ENCODE peak calls at places on chromosomes 4 and X, in four cellular contexts. W, Z, Y and R are unnamed samples.

GRCh38 chr4:137156054-137156453 is 376.2 kb downstream of the PCDH18 start:
- DNase-seq in W (no peak), Z (no peak), Y (no peak), R (no peak)

GRCh38 chr4:145944886-145945285 is 6.3 kb upstream of the ZNF827 start:
- DNase-seq in W (no peak), Z (no peak), Y (no peak), R (no peak)

GRCh38 chr4:180054291-180054690 is 2188.9 kb upstream of the TENM3 start:
- DNase-seq in W (no peak), Z (no peak), Y (no peak), R (no peak)

GRCh38 chr4:186657766-186658165 is 65.9 kb downstream of the FAT1 start:
- DNase-seq in W (no peak), Z (no peak), Y (no peak), R (no peak)

GRCh38 chr4:177487977-177488376 is 45.7 kb upstream of the AGA start:
- DNase-seq in W (no peak), Z (no peak), Y (no peak), R (no peak)

GRCh38 chr4:6114601-6115000 is 85.7 kb downstream of the JAKMIP1 start:
- DNase-seq in W (no peak), Z (no peak), Y (no peak), R (no peak)

GRCh38 chr4:175062183-175062592 is 144.0 kb downstream of the ADAM29 start:
- DNase-seq in W (no peak), Z (no peak), Y (no peak), R (no peak)

GRCh38 chr4:19532120-19532848 is 719.4 kb upstream of the SLIT2 start:
- DNase-seq in W (no peak), Z (no peak), Y (no peak), R (no peak)

GRCh38 chrX:57607295-57608187 is 15.7 kb downstream of the ZXDB start:
- DNase-seq in W (no peak), Z (no peak), Y (no peak), R (no peak)

GRCh38 chr4:79331126-79331876 is 5.4 kb upstream of the NAA11 start:
- DNase-seq in W (no peak), Z (no peak), Y (no peak), R (no peak)

GRCh38 chr4:67556426-67556825 is 2.1 kb upstream of the STAP1 start:
- DNase-seq in W (no peak), Z (no peak), Y (no peak), R (no peak)

GRCh38 chr4:15649914-15650545 is 5.1 kb downstream of the FBXL5 start:
- DNase-seq in W (peak), Z (peak), Y (peak), R (peak)

GRCh38 chr4:45241976-45242375 is 515.6 kb upstream of the GNPDA2 start:
- DNase-seq in W (no peak), Z (no peak), Y (no peak), R (no peak)

GRCh38 chr4:185011408-185011807 is 6.9 kb upstream of the HELT start:
- DNase-seq in W (no peak), Z (peak), Y (peak), R (peak)

GRCh38 chrX:152450076-152450475 is 1.0 kb downstream of the GABRA3 start:
- DNase-seq in W (no peak), Z (no peak), Y (no peak), R (peak)

DNA sequence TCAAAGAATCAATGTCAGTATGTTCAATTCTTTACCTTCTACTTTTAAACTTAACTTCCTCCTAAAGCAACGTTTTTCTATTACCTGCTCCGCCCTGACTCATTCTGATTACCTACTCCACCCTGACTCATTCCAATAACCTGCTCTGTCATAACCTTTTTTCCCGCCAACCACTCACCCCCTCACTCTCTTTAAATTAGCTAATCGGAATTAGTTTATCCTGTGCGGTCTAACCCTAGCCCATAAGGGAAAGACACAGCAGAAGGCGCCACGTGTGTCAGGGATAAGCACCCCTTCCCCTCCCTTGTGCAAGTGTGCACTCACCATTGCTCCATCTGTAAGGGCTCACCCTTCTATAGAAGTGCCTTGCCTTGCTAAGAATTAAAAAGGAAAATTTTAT is 64.4 kb downstream of the EIF4E start:
- DNase-seq in W (no peak), Z (no peak), Y (no peak), R (no peak)
- TF ChIP-seq USF1 in W (no peak), Z (no peak), Y (no peak), R (no peak)

GRCh38 chr4:128347175-128347868 is 59.7 kb upstream of the PGRMC2 start:
- DNase-seq in W (no peak), Z (no peak), Y (no peak), R (no peak)

GRCh38 chr4:128347930-128348660 is 60.5 kb upstream of the PGRMC2 start:
- DNase-seq in W (no peak), Z (no peak), Y (no peak), R (no peak)

GRCh38 chr4:128345650-128346049 is 58.0 kb upstream of the PGRMC2 start:
- DNase-seq in W (no peak), Z (no peak), Y (no peak), R (no peak)

GRCh38 chr4:128342762-128343161 is 55.1 kb upstream of the PGRMC2 start:
- DNase-seq in W (no peak), Z (no peak), Y (no peak), R (no peak)

GRCh38 chr4:128346054-128346716 is 58.6 kb upstream of the PGRMC2 start:
- DNase-seq in W (no peak), Z (no peak), Y (no peak), R (no peak)
- TF ChIP-seq USF1 in W (no peak), Z (no peak), Y (no peak), R (no peak)

GRCh38 chr4:108317377-108317776 is 148.6 kb upstream of the LEF1 start:
- DNase-seq in W (no peak), Z (no peak), Y (no peak), R (no peak)
- TF ChIP-seq USF1 in W (no peak), Z (no peak), Y (no peak), R (no peak)

GRCh38 chr4:110808371-110808878 is 185.5 kb upstream of the PITX2 start:
- DNase-seq in W (peak), Z (no peak), Y (no peak), R (no peak)
- TF ChIP-seq USF1 in W (no peak), Z (no peak), Y (no peak), R (no peak)

GRCh38 chrX:41449615-41450014 is 2.5 kb downstream of the NYX start:
- DNase-seq in W (no peak), Z (no peak), Y (no peak), R (no peak)
- TF ChIP-seq USF1 in W (no peak), Z (no peak), Y (no peak), R (no peak)

GRCh38 chr4:4974727-4975126 is 44.5 kb downstream of the CYTL1 start:
- DNase-seq in W (no peak), Z (no peak), Y (no peak), R (no peak)

GRCh38 chr4:4969298-4969697 is 50.0 kb downstream of the CYTL1 start:
- DNase-seq in W (no peak), Z (no peak), Y (no peak), R (no peak)

GRCh38 chr4:4968161-4968757 is 51.0 kb downstream of the CYTL1 start:
- DNase-seq in W (no peak), Z (no peak), Y (no peak), R (no peak)

DNA sequence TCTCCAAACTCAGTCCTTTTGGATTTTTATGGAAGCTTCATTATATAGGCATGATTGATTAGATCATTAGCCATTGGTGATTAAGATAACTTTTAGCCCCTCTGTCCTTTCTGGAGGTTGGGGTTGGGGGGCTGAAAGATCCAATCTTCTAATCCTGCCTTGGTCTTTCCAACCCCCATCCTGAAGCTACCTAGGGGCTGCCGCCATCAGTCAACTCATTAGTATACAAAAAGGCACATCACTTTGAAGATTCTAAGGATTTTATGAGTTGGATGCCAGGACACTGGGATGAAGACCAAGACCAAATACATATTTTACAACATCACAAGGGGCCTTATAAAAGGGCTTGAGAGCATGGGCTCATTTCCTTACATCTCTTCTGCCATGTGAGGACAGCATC is 47.5 kb downstream of the CYTL1 start:
- DNase-seq in W (no peak), Z (no peak), Y (no peak), R (no peak)
- TF ChIP-seq USF1 in W (no peak), Z (no peak), Y (no peak), R (no peak)

DNA sequence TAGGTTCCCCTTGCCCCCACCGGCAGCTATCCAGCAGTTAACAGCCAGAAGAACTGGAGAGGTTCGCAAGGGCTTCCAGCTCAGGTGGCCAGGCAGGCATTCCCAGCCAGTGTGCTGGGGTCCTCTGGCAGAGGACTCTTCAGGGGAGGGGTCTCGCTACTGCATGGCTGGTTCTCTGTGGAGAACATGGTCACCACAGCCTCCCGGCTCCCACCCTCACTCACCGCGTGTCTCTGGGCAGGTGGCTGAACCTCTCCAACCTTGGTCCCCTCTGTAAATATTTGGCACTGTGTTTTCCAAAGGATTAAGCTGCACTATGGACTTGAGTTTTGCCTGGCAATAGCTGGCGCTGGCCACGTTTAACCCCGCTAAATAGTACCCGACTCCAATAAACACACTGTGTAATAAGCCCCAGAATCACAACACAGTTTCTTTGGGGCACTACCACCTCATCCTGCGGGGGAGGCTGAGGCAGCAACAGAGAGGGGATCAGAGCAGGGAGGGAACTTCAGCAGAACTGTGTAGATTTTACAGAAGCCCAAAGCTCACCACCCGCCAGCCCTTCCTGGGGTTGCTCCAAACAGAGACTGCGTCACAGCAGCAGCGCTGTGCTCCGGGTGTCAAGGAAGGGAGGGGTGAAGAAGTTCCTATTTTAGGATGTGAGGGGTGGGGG is 15.2 kb downstream of the BCOR start:
- DNase-seq in W (no peak), Z (no peak), Y (no peak), R (no peak)
- TF ChIP-seq USF1 in W (no peak), Z (no peak), Y (no peak), R (no peak)

DNA sequence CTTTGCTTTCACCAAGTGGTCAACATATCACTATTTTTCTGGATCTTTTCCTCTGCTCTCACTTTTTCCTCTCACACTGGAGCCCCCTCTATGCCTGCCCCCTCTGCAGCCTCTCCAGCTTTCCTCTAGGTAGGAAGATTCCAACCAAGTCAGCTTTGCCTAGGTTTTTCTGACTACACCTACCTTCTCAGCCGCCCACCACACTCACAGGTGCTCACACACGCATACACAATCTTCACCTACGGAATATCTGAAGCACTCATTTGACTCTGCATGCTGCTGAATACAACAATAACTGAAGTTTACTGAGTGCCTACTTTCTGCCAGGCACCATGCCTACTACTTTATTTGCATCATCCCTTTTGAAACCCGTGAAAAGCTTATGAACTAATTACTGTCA is 328.0 kb downstream of the PPP3CA start:
- DNase-seq in W (peak), Z (no peak), Y (no peak), R (no peak)
- TF ChIP-seq USF1 in W (no peak), Z (no peak), Y (no peak), R (no peak)

GRCh38 chrX:102604327-102604726 is 5.0 kb downstream of the ARMCX5 start:
- DNase-seq in W (no peak), Z (no peak), Y (no peak), R (no peak)
- TF ChIP-seq USF1 in W (no peak), Z (no peak), Y (no peak), R (no peak)

DNA sequence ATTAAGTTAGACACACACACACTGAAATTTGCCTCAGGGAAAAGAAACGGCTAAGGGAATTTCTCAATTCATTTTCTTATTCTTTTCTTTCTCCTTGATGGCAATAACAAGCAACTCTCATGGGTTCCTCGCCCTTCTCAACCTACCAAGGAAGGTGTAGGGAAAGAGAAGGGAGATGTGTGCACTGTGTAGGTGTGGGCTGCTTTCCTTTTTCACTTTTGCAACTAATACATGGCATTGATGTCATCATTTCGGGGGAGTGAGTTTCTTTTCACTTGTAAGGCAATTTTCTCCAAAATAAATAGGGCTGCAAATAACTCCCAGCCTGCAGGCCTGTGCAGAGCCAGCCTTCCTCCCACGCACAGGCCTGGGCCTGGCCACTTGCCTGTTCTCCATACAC is 41.5 kb downstream of the SOD3 start:
- DNase-seq in W (no peak), Z (no peak), Y (no peak), R (no peak)
- TF ChIP-seq USF1 in W (no peak), Z (no peak), Y (no peak), R (no peak)